ENCODE peak calls at places on chromosomes 5 and 9, in four cellular contexts. One of them, this sample, is unnamed.

GRCh38 chr5:116084231-116084630 is 594 bp upstream of the COMMD10 start:
- DNase-seq in PC-3: peak; percentile 28
- DNase-seq in left lung: peak; percentile 59
- DNase-seq in endothelial cell of umbilical vein: no peak
- DNase-seq in this sample: no peak

GRCh38 chr5:73378070-73378469 is 70.5 kb downstream of the FOXD1 start:
- DNase-seq in left lung: no peak
- DNase-seq in PC-3: no peak
- DNase-seq in endothelial cell of umbilical vein: no peak
- DNase-seq in this sample: no peak

GRCh38 chr5:81183811-81184748 is 49.0 kb upstream of the CKMT2 start:
- DNase-seq in endothelial cell of umbilical vein: no peak
- DNase-seq in left lung: no peak
- DNase-seq in PC-3: no peak
- DNase-seq in this sample: no peak

GRCh38 chr5:120516799-120517198 is 52.7 kb downstream of the PRR16 start:
- DNase-seq in left lung: no peak
- DNase-seq in PC-3: no peak
- DNase-seq in endothelial cell of umbilical vein: no peak
- DNase-seq in this sample: peak; percentile 26

GRCh38 chr9:105439428-105439827 is 8.4 kb upstream of the FSD1L start:
- DNase-seq in left lung: no peak
- DNase-seq in endothelial cell of umbilical vein: no peak
- DNase-seq in PC-3: no peak
- DNase-seq in this sample: no peak

GRCh38 chr5:105882956-105883481 is 1787.7 kb downstream of the EFNA5 start:
- DNase-seq in PC-3: peak; percentile 95
- DNase-seq in endothelial cell of umbilical vein: no peak
- DNase-seq in left lung: no peak
- DNase-seq in this sample: no peak

GRCh38 chr5:38450627-38451371 is 105.6 kb downstream of the LIFR start:
- DNase-seq in left lung: no peak
- DNase-seq in PC-3: no peak
- DNase-seq in endothelial cell of umbilical vein: peak; percentile 71
- DNase-seq in this sample: no peak

GRCh38 chr9:122786338-122786737 is 2.4 kb upstream of the OR5C1 start:
- DNase-seq in endothelial cell of umbilical vein: no peak
- DNase-seq in PC-3: no peak
- DNase-seq in left lung: no peak
- DNase-seq in this sample: no peak

GRCh38 chr5:75071100-75071499 is 18.7 kb upstream of the GCNT4 start:
- DNase-seq in endothelial cell of umbilical vein: no peak
- DNase-seq in PC-3: no peak
- DNase-seq in left lung: no peak
- DNase-seq in this sample: no peak

GRCh38 chr5:130034872-130035271 is 130.6 kb downstream of the CHSY3 start:
- DNase-seq in endothelial cell of umbilical vein: peak; percentile 30
- DNase-seq in PC-3: no peak
- DNase-seq in left lung: no peak
- DNase-seq in this sample: no peak

GRCh38 chr5:158845941-158846340 is 253.8 kb downstream of the EBF1 start:
- DNase-seq in left lung: no peak
- DNase-seq in PC-3: no peak
- DNase-seq in endothelial cell of umbilical vein: no peak
- DNase-seq in this sample: no peak

GRCh38 chr5:172561151-172561550 is 79.9 kb upstream of the NEURL1B start:
- DNase-seq in left lung: no peak
- DNase-seq in endothelial cell of umbilical vein: no peak
- DNase-seq in PC-3: peak; percentile 16
- DNase-seq in this sample: no peak

GRCh38 chr5:139481580-139482049 is 943 bp downstream of the STING1 start:
- DNase-seq in left lung: no peak
- DNase-seq in endothelial cell of umbilical vein: no peak
- DNase-seq in PC-3: no peak
- DNase-seq in this sample: no peak

GRCh38 chr5:81856948-81857928 is 106.3 kb upstream of the SSBP2 start:
- DNase-seq in endothelial cell of umbilical vein: peak; percentile 62
- DNase-seq in left lung: peak; percentile 79
- DNase-seq in PC-3: peak; percentile 57
- DNase-seq in this sample: no peak

GRCh38 chr5:114305402-114306207 is 56.3 kb upstream of the KCNN2 start:
- DNase-seq in left lung: no peak
- DNase-seq in endothelial cell of umbilical vein: peak; percentile 41
- DNase-seq in PC-3: peak; percentile 5
- DNase-seq in this sample: peak; percentile 70

GRCh38 chr9:128470560-128470959 is 14.8 kb downstream of the ODF2 start:
- DNase-seq in PC-3: peak; percentile 16
- DNase-seq in left lung: no peak
- DNase-seq in endothelial cell of umbilical vein: no peak
- DNase-seq in this sample: no peak

GRCh38 chr9:97293207-97293721 is 14.2 kb upstream of the CCDC180 start:
- DNase-seq in left lung: no peak
- DNase-seq in PC-3: peak; percentile 49
- DNase-seq in endothelial cell of umbilical vein: peak; percentile 71
- DNase-seq in this sample: peak; percentile 22

GRCh38 chr5:51731641-51732040 is 348.4 kb downstream of the ISL1 start:
- DNase-seq in endothelial cell of umbilical vein: peak; percentile 49
- DNase-seq in left lung: no peak
- DNase-seq in PC-3: no peak
- DNase-seq in this sample: no peak

GRCh38 chr9:120441446-120442279 is 138.3 kb downstream of the CDK5RAP2 start:
- DNase-seq in left lung: no peak
- DNase-seq in endothelial cell of umbilical vein: no peak
- DNase-seq in PC-3: no peak
- DNase-seq in this sample: no peak

GRCh38 chr9:98926016-98926415 is 17.7 kb upstream of the COL15A1 start:
- DNase-seq in PC-3: no peak
- DNase-seq in left lung: no peak
- DNase-seq in endothelial cell of umbilical vein: no peak
- DNase-seq in this sample: no peak

GRCh38 chr5:100900142-100900795 is 2.8 kb downstream of the ST8SIA4 start:
- DNase-seq in endothelial cell of umbilical vein: peak; percentile 85
- DNase-seq in left lung: peak; percentile 68
- DNase-seq in PC-3: peak; percentile 53
- DNase-seq in this sample: no peak

GRCh38 chr5:107739661-107740060 is 68.9 kb upstream of the EFNA5 start:
- DNase-seq in PC-3: peak; percentile 72
- DNase-seq in endothelial cell of umbilical vein: no peak
- DNase-seq in left lung: no peak
- DNase-seq in this sample: no peak

GRCh38 chr5:42950466-42951168 is 89.5 kb downstream of the ANXA2R start:
- DNase-seq in endothelial cell of umbilical vein: peak; percentile 98
- DNase-seq in PC-3: peak; percentile 100
- DNase-seq in left lung: no peak
- DNase-seq in this sample: peak; percentile 94

GRCh38 chr5:62783374-62784057 is 204.9 kb downstream of the LRRC70 start:
- DNase-seq in left lung: no peak
- DNase-seq in endothelial cell of umbilical vein: no peak
- DNase-seq in PC-3: no peak
- DNase-seq in this sample: no peak

GRCh38 chr5:116824751-116825438 is 250.3 kb upstream of the SEMA6A start:
- DNase-seq in PC-3: no peak
- DNase-seq in left lung: no peak
- DNase-seq in endothelial cell of umbilical vein: no peak
- DNase-seq in this sample: no peak

GRCh38 chr5:84830265-84830664 is 445.6 kb upstream of the EDIL3 start:
- DNase-seq in PC-3: no peak
- DNase-seq in endothelial cell of umbilical vein: no peak
- DNase-seq in left lung: peak; percentile 73
- DNase-seq in this sample: no peak

GRCh38 chr5:57681942-57682341 is 199.3 kb upstream of the ACTBL2 start:
- DNase-seq in endothelial cell of umbilical vein: no peak
- DNase-seq in left lung: no peak
- DNase-seq in PC-3: peak; percentile 69
- DNase-seq in this sample: no peak

GRCh38 chr5:60738461-60738860 is 38.5 kb upstream of the DEPDC1B start:
- DNase-seq in left lung: no peak
- DNase-seq in PC-3: no peak
- DNase-seq in endothelial cell of umbilical vein: no peak
- DNase-seq in this sample: no peak

GRCh38 chr9:116027511-116027910 is 126.1 kb upstream of the PAPPA start:
- DNase-seq in endothelial cell of umbilical vein: no peak
- DNase-seq in PC-3: peak; percentile 29
- DNase-seq in left lung: no peak
- DNase-seq in this sample: no peak

GRCh38 chr9:121133104-121133816 is 58.5 kb downstream of the CNTRL start:
- DNase-seq in left lung: peak; percentile 76
- DNase-seq in endothelial cell of umbilical vein: no peak
- DNase-seq in PC-3: no peak
- DNase-seq in this sample: no peak

GRCh38 chr5:62718368-62718767 is 139.7 kb downstream of the LRRC70 start:
- DNase-seq in endothelial cell of umbilical vein: no peak
- DNase-seq in PC-3: no peak
- DNase-seq in left lung: no peak
- DNase-seq in this sample: no peak

GRCh38 chr9:136228107-136228875 is 17.3 kb downstream of the QSOX2 start:
- DNase-seq in endothelial cell of umbilical vein: peak; percentile 48
- DNase-seq in PC-3: peak; percentile 92
- DNase-seq in left lung: peak; percentile 43
- DNase-seq in this sample: peak; percentile 44

GRCh38 chr5:57277085-57277484 is 103.2 kb downstream of the GPBP1 start:
- DNase-seq in PC-3: peak; percentile 50
- DNase-seq in left lung: no peak
- DNase-seq in endothelial cell of umbilical vein: peak; percentile 54
- DNase-seq in this sample: no peak

GRCh38 chr5:181088289-181088688 is 42.7 kb downstream of the OR2V1 start:
- DNase-seq in PC-3: peak; percentile 33
- DNase-seq in endothelial cell of umbilical vein: no peak
- DNase-seq in left lung: no peak
- DNase-seq in this sample: no peak

GRCh38 chr5:150618588-150619281 is 21.7 kb upstream of the SYNPO start:
- DNase-seq in left lung: no peak
- DNase-seq in PC-3: no peak
- DNase-seq in endothelial cell of umbilical vein: no peak
- DNase-seq in this sample: no peak

GRCh38 chr5:14109771-14110170 is 33.4 kb upstream of the TRIO start:
- DNase-seq in left lung: no peak
- DNase-seq in endothelial cell of umbilical vein: no peak
- DNase-seq in PC-3: no peak
- DNase-seq in this sample: no peak

GRCh38 chr9:28234133-28234898 is 661.0 kb upstream of the C9orf72 start:
- DNase-seq in PC-3: no peak
- DNase-seq in left lung: no peak
- DNase-seq in endothelial cell of umbilical vein: no peak
- DNase-seq in this sample: no peak

GRCh38 chr9:25573281-25573680 is 105.0 kb downstream of the TUSC1 start:
- DNase-seq in left lung: no peak
- DNase-seq in PC-3: no peak
- DNase-seq in endothelial cell of umbilical vein: no peak
- DNase-seq in this sample: no peak

GRCh38 chr5:139788294-139788875 is 7.2 kb upstream of the PSD2 start:
- DNase-seq in PC-3: no peak
- DNase-seq in left lung: no peak
- DNase-seq in endothelial cell of umbilical vein: no peak
- DNase-seq in this sample: no peak

GRCh38 chr5:84287964-84288363 is 96.7 kb downstream of the EDIL3 start:
- DNase-seq in PC-3: peak; percentile 96
- DNase-seq in endothelial cell of umbilical vein: peak; percentile 38
- DNase-seq in left lung: no peak
- DNase-seq in this sample: peak; percentile 69

DNA sequence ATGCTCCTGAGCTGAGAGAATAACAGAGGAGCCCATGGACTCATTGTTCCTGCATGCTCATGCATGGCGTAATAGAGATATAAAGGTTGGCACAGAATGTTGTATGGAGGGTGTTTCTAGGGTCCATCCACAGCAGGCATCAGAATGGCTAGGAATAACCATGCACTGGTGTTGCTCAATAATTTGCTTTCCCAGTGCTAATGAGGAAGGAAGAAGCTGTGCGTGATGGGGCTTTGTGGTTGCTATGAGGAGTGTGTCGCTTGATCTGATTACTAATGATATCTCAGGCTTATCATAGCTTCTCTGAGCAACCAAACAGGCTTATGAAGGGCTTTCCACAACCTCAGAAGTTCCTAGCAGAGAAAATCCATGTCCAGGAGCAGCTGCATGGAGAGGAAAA is 151.3 kb upstream of the TRPC7 start:
- DNase-seq in left lung: no peak
- DNase-seq in endothelial cell of umbilical vein: no peak
- DNase-seq in PC-3: no peak
- DNase-seq in this sample: no peak
- H3K4me3 ChIP-seq in left lung: no peak overlapping the region
- H3K4me3 ChIP-seq in endothelial cell of umbilical vein: no peak overlapping the region
- H3K4me3 ChIP-seq in PC-3: no peak overlapping the region
- H3K4me3 ChIP-seq in this sample: no peak overlapping the region

DNA sequence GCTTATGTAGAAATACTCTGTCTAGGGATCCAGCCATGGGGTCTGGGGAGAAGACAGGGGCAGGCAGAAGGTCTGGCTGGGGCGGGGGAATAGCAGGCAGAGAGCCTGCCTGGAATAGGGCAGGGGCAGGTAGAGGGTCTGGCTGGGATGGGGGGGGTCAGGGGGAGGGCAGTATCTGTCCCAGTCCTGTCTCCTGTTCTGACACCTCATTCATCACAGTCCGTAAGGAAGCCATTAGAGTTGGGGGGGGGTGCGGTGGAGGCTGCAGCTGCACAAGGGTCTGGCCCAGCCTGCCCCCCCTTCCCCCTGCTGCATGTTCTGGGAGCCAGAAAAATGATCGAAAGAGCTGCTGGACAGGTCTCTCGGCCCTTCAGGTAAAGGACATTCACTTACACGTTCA is 32.6 kb downstream of the CNTFR start:
- DNase-seq in PC-3: no peak
- DNase-seq in endothelial cell of umbilical vein: no peak
- DNase-seq in left lung: peak; percentile 24
- DNase-seq in this sample: no peak
- H3K27me3 ChIP-seq in PC-3: no peaks in the 10 kb centered on the region
- H3K27me3 ChIP-seq in endothelial cell of umbilical vein: peaks cover 24% of the 10 kb centered on the region
- H3K27me3 ChIP-seq in left lung: no peaks in the 10 kb centered on the region
- H3K27me3 ChIP-seq in this sample: no peaks in the 10 kb centered on the region

GRCh38 chr5:144298658-144299057 is 128.0 kb downstream of the KCTD16 start:
- DNase-seq in endothelial cell of umbilical vein: no peak
- DNase-seq in PC-3: no peak
- DNase-seq in left lung: no peak
- DNase-seq in this sample: no peak
- H3K4me3 ChIP-seq in endothelial cell of umbilical vein: no peak overlapping the region
- H3K4me3 ChIP-seq in PC-3: no peak overlapping the region
- H3K4me3 ChIP-seq in left lung: no peak overlapping the region
- H3K4me3 ChIP-seq in this sample: no peak overlapping the region

GRCh38 chr9:132237481-132237880 is 75.6 kb downstream of the NTNG2 start:
- DNase-seq in left lung: peak; percentile 37
- DNase-seq in PC-3: peak; percentile 31
- DNase-seq in endothelial cell of umbilical vein: no peak
- DNase-seq in this sample: no peak
- H3K27me3 ChIP-seq in left lung: no peaks in the 10 kb centered on the region
- H3K27me3 ChIP-seq in PC-3: no peaks in the 10 kb centered on the region
- H3K27me3 ChIP-seq in endothelial cell of umbilical vein: peaks cover 8% of the 10 kb centered on the region
- H3K27me3 ChIP-seq in this sample: peaks cover 50% of the 10 kb centered on the region

DNA sequence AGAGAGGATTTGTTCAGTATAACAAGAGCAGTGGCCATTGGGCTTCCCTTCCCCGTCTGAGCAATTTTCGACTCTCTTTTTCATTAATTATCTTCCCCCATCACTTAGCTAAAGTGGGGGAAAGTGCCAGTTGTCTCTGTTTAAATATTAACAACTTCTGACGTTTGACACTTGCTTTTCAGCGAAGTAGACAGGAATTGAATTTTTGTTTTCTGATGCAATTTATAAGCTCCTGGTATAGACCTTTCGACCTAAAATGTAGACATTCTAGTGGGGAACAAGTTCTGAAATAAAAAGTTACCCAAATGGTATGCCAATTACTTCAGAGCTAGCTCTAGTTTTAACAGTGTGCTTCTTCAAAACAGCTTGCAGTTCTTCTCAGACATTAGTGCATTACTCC is 100.6 kb downstream of the ITGA1 start:
- DNase-seq in PC-3: no peak
- DNase-seq in endothelial cell of umbilical vein: no peak
- DNase-seq in left lung: no peak
- DNase-seq in this sample: no peak
- H3K4me3 ChIP-seq in PC-3: no peak overlapping the region
- H3K4me3 ChIP-seq in endothelial cell of umbilical vein: no peak overlapping the region
- H3K4me3 ChIP-seq in left lung: no peak overlapping the region
- H3K4me3 ChIP-seq in this sample: no peak overlapping the region

This sample was measured in SJSA1.